ENCODE peak calls at places on chromosomes 12 and 14, in ten cellular contexts. O is glomerular endothelial cell; U is A549; N is psoas muscle; S is fibroblast of the aortic adventitia; M is germinal center; F is CD8-positive, alpha-beta T cell; R is fibroblast of mammary gland; J is iris pigment epithelial cell; K is stimulated activated CD4-positive, alpha-beta T cell treated with anti-CD3 and anti-CD28 coated beads, TNF-alpha, amount 100 ng/mL, for 4 hours. E is an unnamed sample.

GRCh38 chr12:102511575-102511974 is 31.2 kb upstream of the IGF1 start:
- DNase-seq in O (no peak), U (no peak), N (no peak), S (no peak), M (no peak), F (no peak), R (no peak), J (no peak), K (no peak), E (no peak)

GRCh38 chr12:59429766-59430165 is 166.1 kb upstream of the SLC16A7 start:
- DNase-seq in O (no peak), U (no peak), N (no peak), S (no peak), M (no peak), F (no peak), R (peak; percentile 29), J (peak; percentile 42), K (no peak), E (no peak)

GRCh38 chr12:104578453-104578852 is 121.7 kb downstream of the CHST11 start:
- DNase-seq in O (no peak), U (peak; percentile 55), N (no peak), S (peak; percentile 49), M (no peak), F (no peak), R (peak; percentile 91), J (peak; percentile 89), K (no peak), E (no peak)

GRCh38 chr12:25455696-25456095 is 97.4 kb downstream of the LMNTD1 start:
- DNase-seq in O (no peak), U (no peak), N (no peak), S (no peak), M (no peak), F (no peak), R (no peak), J (peak; percentile 20), K (no peak), E (no peak)

GRCh38 chr12:16189849-16190248 is 87.6 kb downstream of the SLC15A5 start:
- DNase-seq in O (no peak), U (no peak), N (no peak), S (peak; percentile 61), M (no peak), F (no peak), R (no peak), J (no peak), K (no peak), E (no peak)

GRCh38 chr12:49540229-49541139 is 1.7 kb downstream of the KCNH3 start:
- DNase-seq in O (no peak), U (no peak), N (no peak), S (no peak), M (no peak), F (no peak), R (no peak), J (no peak), K (no peak), E (no peak)

GRCh38 chr12:12722351-12723146 is 5.4 kb downstream of the CDKN1B start:
- DNase-seq in O (no peak), U (peak; percentile 17), N (no peak), S (peak; percentile 69), M (peak; percentile 21), F (no peak), R (peak; percentile 56), J (no peak), K (no peak), E (no peak)

GRCh38 chr12:109544955-109545531 is 28.3 kb downstream of the MMAB start:
- DNase-seq in O (no peak), U (no peak), N (no peak), S (peak; percentile 30), M (no peak), F (no peak), R (peak; percentile 66), J (peak; percentile 25), K (no peak), E (no peak)

GRCh38 chr14:68822132-68822651 is 29.3 kb upstream of the ZFP36L1 start:
- DNase-seq in O (no peak), U (no peak), N (no peak), S (no peak), M (peak; percentile 72), F (no peak), R (no peak), J (no peak), K (no peak), E (no peak)

GRCh38 chr14:101927859-101928258 is 36.5 kb upstream of the DYNC1H1 start:
- DNase-seq in O (no peak), U (no peak), N (peak; percentile 94), S (peak; percentile 97), M (no peak), F (no peak), R (peak; percentile 98), J (peak; percentile 96), K (no peak), E (no peak)

GRCh38 chr14:90658541-90658967 is 157.7 kb downstream of the TTC7B start:
- DNase-seq in O (no peak), U (no peak), N (no peak), S (peak; percentile 66), M (no peak), F (no peak), R (no peak), J (peak; percentile 71), K (no peak), E (no peak)

GRCh38 chr14:61438497-61438859 is 117.1 kb downstream of the PRKCH start:
- DNase-seq in O (no peak), U (peak; percentile 45), N (no peak), S (no peak), M (no peak), F (no peak), R (no peak), J (no peak), K (no peak), E (no peak)

E was measured in activated T-helper 1 cell treated with anti-CD3 and anti-CD28 coated beads, Interleukin-2, amount 50 U/mL, for 16 hours.